ENCODE peak calls at places on chromosome 22, in four cellular contexts. D is left lung; G is CD4-positive, alpha-beta memory T cell; Z is GM23248. O is an unnamed sample.

GRCh38 chr22:38953577-38954413 is 3.6 kb upstream of the APOBEC3A start:
- DNase-seq in Z (peak; percentile 45), D (no peak), G (peak; percentile 38), O (peak; percentile 22)

GRCh38 chr22:40325315-40325714 is 21.0 kb upstream of the ADSL start:
- DNase-seq in G (peak; percentile 41), D (no peak), Z (no peak), O (no peak)

GRCh38 chr22:19011075-19011474 is 75.0 kb upstream of the PRODH start:
- DNase-seq in Z (no peak), D (no peak), G (no peak), O (no peak)

GRCh38 chr22:19292262-19293230 is 1.0 kb upstream of the CLTCL1 start:
- DNase-seq in G (no peak), D (no peak), Z (no peak), O (no peak)

GRCh38 chr22:23122992-23123803 is 18.6 kb downstream of the RSPH14 start:
- DNase-seq in G (no peak), D (peak; percentile 55), Z (no peak), O (no peak)

GRCh38 chr22:45216133-45217003 is 24.3 kb downstream of the KIAA0930 start:
- DNase-seq in Z (peak; percentile 24), G (no peak), D (peak; percentile 31), O (no peak)

GRCh38 chr22:44200855-44201550 is 20.3 kb downstream of the PARVG start:
- DNase-seq in Z (no peak), D (no peak), G (no peak), O (no peak)

GRCh38 chr22:45888221-45889092 is 88.5 kb downstream of the WNT7B start:
- DNase-seq in D (peak; percentile 76), G (no peak), Z (no peak), O (no peak)

GRCh38 chr22:38951734-38952133 is 5.7 kb upstream of the APOBEC3A start:
- DNase-seq in G (no peak), Z (no peak), D (no peak), O (no peak)

GRCh38 chr22:20002661-20003060 is 14.0 kb downstream of the ARVCF start:
- DNase-seq in G (no peak), Z (no peak), D (no peak), O (no peak)

GRCh38 chr22:48154169-48154942 is 1391.9 kb downstream of the TBC1D22A start:
- DNase-seq in Z (no peak), G (no peak), D (no peak), O (no peak)

GRCh38 chr22:48152916-48153315 is 1390.5 kb downstream of the TBC1D22A start:
- DNase-seq in G (no peak), Z (no peak), D (no peak), O (no peak)

GRCh38 chr22:48152154-48152775 is 1389.8 kb downstream of the TBC1D22A start:
- DNase-seq in Z (no peak), G (no peak), D (no peak), O (no peak)

GRCh38 chr22:48154943-48155240 is 1392.4 kb downstream of the TBC1D22A start:
- DNase-seq in D (no peak), Z (no peak), G (no peak), O (no peak)

DNA sequence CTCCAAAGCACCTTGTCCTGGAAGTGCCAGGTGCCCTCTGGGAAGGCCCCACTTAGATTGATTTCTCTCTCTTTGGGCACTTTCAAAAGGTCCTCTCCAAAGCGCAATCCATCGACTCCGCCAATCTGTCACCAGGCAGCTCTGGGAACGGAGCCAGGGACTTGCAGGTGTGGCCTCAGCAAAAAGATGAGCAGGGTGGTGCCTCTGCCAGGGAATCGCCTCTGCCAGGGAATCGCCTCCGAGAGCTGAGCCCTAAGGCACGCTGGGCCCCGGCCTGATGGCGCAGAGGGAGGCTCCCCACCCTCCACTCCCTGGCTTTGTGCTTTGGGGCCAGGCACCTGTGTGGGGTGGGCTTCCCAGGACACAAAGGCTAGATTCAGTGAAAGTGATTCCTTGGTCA is 1391.3 kb downstream of the TBC1D22A start:
- DNase-seq in D (no peak), Z (no peak), G (no peak), O (no peak)
- H3K9me3 ChIP-seq in D (no peaks in the 10 kb centered on the region), Z (no peaks in the 10 kb centered on the region), G (no peaks in the 10 kb centered on the region), O (no peaks in the 10 kb centered on the region)

GRCh38 chr22:42951093-42951710 is 63.7 kb downstream of the PACSIN2 start:
- DNase-seq in D (no peak), Z (no peak), G (no peak), O (no peak)

GRCh38 chr22:42947211-42947990 is 67.5 kb downstream of the PACSIN2 start:
- DNase-seq in G (no peak), Z (no peak), D (no peak), O (no peak)

GRCh38 chr22:42949159-42949558 is 65.8 kb downstream of the PACSIN2 start:
- DNase-seq in Z (peak; percentile 91), D (no peak), G (no peak), O (no peak)

GRCh38 chr22:42948205-42948804 is 66.6 kb downstream of the PACSIN2 start:
- DNase-seq in G (no peak), Z (no peak), D (no peak), O (no peak)

DNA sequence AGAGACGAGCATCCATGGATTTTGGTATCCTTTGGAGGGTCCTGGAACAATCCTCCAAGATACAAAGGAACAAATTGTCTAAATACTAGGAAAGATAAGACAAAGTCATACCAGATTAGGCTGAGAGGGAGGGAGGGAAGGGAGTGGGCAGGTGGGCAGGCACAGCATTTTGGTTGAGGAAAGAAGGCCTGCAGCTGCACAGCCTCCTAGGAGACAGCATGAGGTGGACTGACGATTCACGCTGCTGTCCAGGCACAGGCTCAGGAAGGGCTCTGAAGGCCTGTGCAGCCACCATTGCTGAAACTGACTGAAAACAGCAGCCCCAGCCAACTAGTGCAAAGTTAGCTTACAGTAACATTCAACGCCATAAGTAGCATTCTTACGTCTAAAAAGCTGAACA is 64.7 kb downstream of the PACSIN2 start:
- DNase-seq in G (no peak), Z (no peak), D (no peak), O (no peak)
- H3K9me3 ChIP-seq in G (no peaks in the 10 kb centered on the region), Z (no peaks in the 10 kb centered on the region), D (no peaks in the 10 kb centered on the region), O (no peaks in the 10 kb centered on the region)

GRCh38 chr22:11613898-11614755 is 3913.9 kb upstream of the OR11H1 start:
- DNase-seq in D (no peak), Z (no peak), G (no peak), O (no peak)
- H3K9me3 ChIP-seq in D (no peaks in the 10 kb centered on the region), Z (no peaks in the 10 kb centered on the region), G (peaks cover 3% of the 10 kb centered on the region), O (peaks cover 3% of the 10 kb centered on the region)

GRCh38 chr22:48844096-48844675 is 983.5 kb downstream of the BRD1 start:
- DNase-seq in Z (no peak), D (peak; percentile 47), G (no peak), O (no peak)
- H3K9me3 ChIP-seq in Z (no peaks in the 10 kb centered on the region), D (no peaks in the 10 kb centered on the region), G (no peaks in the 10 kb centered on the region), O (no peaks in the 10 kb centered on the region)

GRCh38 chr22:47586946-47587345 is 824.5 kb downstream of the TBC1D22A start:
- DNase-seq in Z (no peak), G (no peak), D (no peak), O (no peak)

GRCh38 chr22:47583959-47584562 is 821.6 kb downstream of the TBC1D22A start:
- DNase-seq in D (no peak), G (no peak), Z (no peak), O (no peak)

GRCh38 chr22:47587361-47587760 is 824.9 kb downstream of the TBC1D22A start:
- DNase-seq in D (no peak), Z (no peak), G (no peak), O (no peak)

GRCh38 chr22:47586038-47586437 is 823.6 kb downstream of the TBC1D22A start:
- DNase-seq in Z (no peak), G (no peak), D (no peak), O (no peak)

DNA sequence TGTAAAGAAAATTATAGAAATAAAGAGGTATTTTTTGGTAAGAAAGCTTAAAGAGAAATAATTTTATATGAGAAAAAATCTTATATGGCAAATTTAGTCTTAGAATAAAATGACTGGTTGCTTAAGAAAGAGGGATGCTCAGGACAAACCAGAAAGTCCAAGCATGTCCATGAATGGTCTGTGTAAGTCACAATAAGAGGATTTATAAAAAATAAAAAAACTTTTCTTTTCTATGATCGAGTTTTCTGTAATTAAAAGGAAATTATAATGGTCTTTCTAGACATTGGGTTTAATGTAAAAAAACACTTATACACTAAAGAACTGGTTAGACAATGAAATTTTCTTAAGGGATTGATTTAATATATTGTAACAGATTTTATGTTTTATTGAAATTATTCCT is 819.6 kb downstream of the TBC1D22A start:
- DNase-seq in D (no peak), Z (no peak), G (no peak), O (no peak)
- H3K9me3 ChIP-seq in D (no peaks in the 10 kb centered on the region), Z (no peaks in the 10 kb centered on the region), G (no peaks in the 10 kb centered on the region), O (peaks cover 3% of the 10 kb centered on the region)

GRCh38 chr22:16828876-16829275 is 3.7 kb upstream of the XKR3 start:
- DNase-seq in G (no peak), Z (no peak), D (no peak), O (no peak)
- H3K9me3 ChIP-seq in G (no peaks in the 10 kb centered on the region), Z (no peaks in the 10 kb centered on the region), D (no peaks in the 10 kb centered on the region), O (no peaks in the 10 kb centered on the region)

GRCh38 chr22:47277001-47277400 is 514.6 kb downstream of the TBC1D22A start:
- DNase-seq in G (no peak), D (no peak), Z (no peak), O (no peak)

GRCh38 chr22:47277511-47277910 is 515.1 kb downstream of the TBC1D22A start:
- DNase-seq in Z (no peak), G (no peak), D (no peak), O (no peak)

GRCh38 chr22:47281126-47282106 is 519.0 kb downstream of the TBC1D22A start:
- DNase-seq in G (no peak), Z (peak; percentile 60), D (no peak), O (no peak)

GRCh38 chr22:47278655-47279054 is 516.2 kb downstream of the TBC1D22A start:
- DNase-seq in Z (no peak), G (no peak), D (no peak), O (no peak)

DNA sequence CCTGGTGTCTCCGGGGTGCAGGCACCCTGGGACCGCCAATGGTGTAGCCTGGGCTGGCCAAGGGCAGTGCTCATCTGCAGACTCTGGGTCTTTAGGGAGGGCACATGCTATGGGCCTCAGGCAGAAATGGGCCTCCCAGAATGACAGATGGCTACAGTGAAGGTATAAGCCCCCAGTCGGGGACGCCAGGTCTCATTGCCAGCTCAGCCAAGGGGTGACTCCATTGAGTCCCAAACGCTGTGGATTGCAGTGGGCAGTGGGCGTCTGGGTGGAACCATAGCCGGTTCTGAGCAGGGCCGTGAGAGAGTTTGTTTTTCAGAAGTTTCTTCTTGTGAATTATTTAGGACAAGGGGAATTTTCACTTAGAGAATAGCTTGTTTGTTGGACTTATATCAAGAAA is 516.9 kb downstream of the TBC1D22A start:
- DNase-seq in G (no peak), Z (no peak), D (no peak), O (no peak)
- H3K9me3 ChIP-seq in G (no peaks in the 10 kb centered on the region), Z (no peaks in the 10 kb centered on the region), D (no peaks in the 10 kb centered on the region), O (no peaks in the 10 kb centered on the region)

DNA sequence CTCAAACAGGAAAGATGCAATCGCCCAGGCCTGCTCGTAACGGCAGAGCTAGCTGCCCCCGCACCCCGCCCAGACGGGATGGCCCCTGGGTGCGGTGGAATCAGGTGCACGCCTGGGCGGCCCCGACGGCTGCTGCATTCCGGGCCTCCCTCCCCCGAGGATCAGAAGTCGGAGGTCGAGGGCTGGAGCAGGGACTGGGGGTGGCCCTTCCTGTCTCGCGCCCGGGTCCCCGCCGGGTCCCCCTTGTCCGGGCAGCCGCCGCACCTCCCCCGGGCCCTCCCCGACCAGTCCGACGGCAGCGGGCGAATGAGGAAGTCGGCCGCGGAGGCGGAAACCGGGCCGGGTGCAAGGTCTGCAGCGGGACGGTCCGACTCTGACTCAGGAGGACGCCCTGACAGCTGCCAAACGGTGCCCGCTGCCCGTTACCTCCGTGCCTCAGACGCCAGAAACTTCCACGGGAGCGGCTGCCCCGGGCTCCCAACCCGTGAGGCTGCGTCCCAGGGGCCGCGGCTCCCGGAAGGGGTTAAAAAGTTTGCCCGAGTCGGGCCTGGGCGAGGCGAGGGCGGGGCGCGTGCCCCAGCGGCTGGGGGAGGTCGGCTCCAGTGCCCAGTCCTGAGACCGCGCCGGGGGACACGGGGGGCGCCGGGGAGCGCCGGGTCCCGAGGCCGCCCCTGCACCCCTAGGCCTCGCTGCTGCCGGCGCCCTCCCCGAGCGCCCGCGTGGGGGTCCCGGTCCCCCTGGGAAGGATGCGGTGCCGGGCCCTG is 685 bp downstream of the MYH9 start:
- DNase-seq in Z (peak; percentile 81), G (peak; percentile 44), D (peak; percentile 98), O (peak; percentile 29)
- H3K9me3 ChIP-seq in Z (no peaks in the 10 kb centered on the region), G (no peaks in the 10 kb centered on the region), D (no peaks in the 10 kb centered on the region), O (no peaks in the 10 kb centered on the region)